ENCODE peak calls at places on chromosomes 3 and 15, in ten cellular contexts. H is choroid plexus epithelial cell, Q is GM13977, J is pancreas, I is heart left ventricle, R is IMR-90, Y is B cell, K is AG09319, C is AG04450, W is fibroblast of lung. L is an unnamed sample.

GRCh38 chr15:101308604-101309435 is 13.8 kb upstream of the SNRPA1 start:
- DNase-seq in H (no peak), Q (no peak), J (no peak), I (no peak), R (no peak), Y (no peak), K (no peak), C (no peak), W (no peak), L (no peak)

GRCh38 chr3:105359098-105359762 is 7.5 kb upstream of the ALCAM start:
- DNase-seq in H (peak), Q (no peak), J (no peak), I (no peak), R (peak), Y (no peak), K (no peak), C (no peak), W (peak), L (no peak)

GRCh38 chr3:58074997-58075396 is 66.8 kb downstream of the FLNB start:
- DNase-seq in H (no peak), Q (no peak), J (no peak), I (no peak), R (no peak), Y (no peak), K (no peak), C (no peak), W (no peak), L (no peak)

GRCh38 chr15:66115568-66116206 is 137.9 kb downstream of the MEGF11 start:
- DNase-seq in H (no peak), Q (no peak), J (no peak), I (no peak), R (no peak), Y (peak), K (no peak), C (no peak), W (no peak), L (no peak)

GRCh38 chr3:126512026-126512425 is 5.5 kb downstream of the UROC1 start:
- DNase-seq in H (no peak), Q (no peak), J (no peak), I (peak), R (no peak), Y (no peak), K (no peak), C (no peak), W (no peak), L (no peak)

GRCh38 chr3:143155756-143156155 is 36.2 kb downstream of the CHST2 start:
- DNase-seq in H (no peak), Q (no peak), J (no peak), I (no peak), R (no peak), Y (no peak), K (no peak), C (no peak), W (no peak), L (no peak)

GRCh38 chr3:172192830-172193415 is 153.5 kb downstream of the FNDC3B start:
- DNase-seq in H (no peak), Q (no peak), J (no peak), I (no peak), R (no peak), Y (no peak), K (no peak), C (no peak), W (no peak), L (no peak)

GRCh38 chr3:50436063-50436674 is 67.3 kb downstream of the CACNA2D2 start:
- DNase-seq in H (peak), Q (peak), J (peak), I (peak), R (peak), Y (peak), K (no peak), C (no peak), W (peak), L (peak)

GRCh38 chr15:96254168-96254567 is 76.3 kb upstream of the NR2F2 start:
- DNase-seq in H (peak), Q (no peak), J (no peak), I (no peak), R (no peak), Y (no peak), K (no peak), C (no peak), W (no peak), L (no peak)

GRCh38 chr15:75648156-75649000 is 666 bp downstream of the SNX33 start:
- DNase-seq in H (peak), Q (no peak), J (no peak), I (peak), R (no peak), Y (no peak), K (no peak), C (no peak), W (peak), L (no peak)

GRCh38 chr3:64161481-64161952 is 63.7 kb downstream of the PRICKLE2 start:
- DNase-seq in H (peak), Q (peak), J (no peak), I (no peak), R (no peak), Y (no peak), K (peak), C (no peak), W (peak), L (no peak)

GRCh38 chr3:197847866-197848401 is 56.9 kb downstream of the LRCH3 start:
- DNase-seq in H (peak), Q (peak), J (no peak), I (no peak), R (peak), Y (peak), K (no peak), C (no peak), W (peak), L (no peak)

GRCh38 chr3:108546692-108547091 is 36.3 kb upstream of the MYH15 start:
- DNase-seq in H (no peak), Q (no peak), J (no peak), I (no peak), R (no peak), Y (peak), K (no peak), C (no peak), W (no peak), L (no peak)

GRCh38 chr15:77548608-77549551 is 83.8 kb downstream of the LINGO1 start:
- DNase-seq in H (no peak), Q (no peak), J (no peak), I (peak), R (no peak), Y (no peak), K (no peak), C (no peak), W (no peak), L (no peak)

GRCh38 chr15:57321973-57322601 is 54.2 kb upstream of the CGNL1 start:
- DNase-seq in H (no peak), Q (no peak), J (no peak), I (no peak), R (no peak), Y (no peak), K (no peak), C (no peak), W (no peak), L (no peak)

GRCh38 chr3:184116017-184116416 is 19.1 kb upstream of the EIF2B5 start:
- DNase-seq in H (no peak), Q (no peak), J (no peak), I (no peak), R (no peak), Y (no peak), K (no peak), C (no peak), W (no peak), L (no peak)

GRCh38 chr15:38699633-38700230 is 135.1 kb upstream of the RASGRP1 start:
- DNase-seq in H (peak), Q (peak), J (peak), I (peak), R (peak), Y (peak), K (no peak), C (no peak), W (peak), L (peak)

GRCh38 chr15:31326729-31327673 is at the start of gene KLF13:
- DNase-seq in H (peak), Q (no peak), J (peak), I (peak), R (peak), Y (peak), K (peak), C (no peak), W (peak), L (no peak)

GRCh38 chr15:101067660-101068522 is 148.7 kb downstream of the LRRK1 start:
- DNase-seq in H (no peak), Q (no peak), J (no peak), I (peak), R (peak), Y (no peak), K (no peak), C (no peak), W (no peak), L (no peak)

GRCh38 chr3:149621218-149622005 is 36.4 kb downstream of the WWTR1 start:
- DNase-seq in H (peak), Q (no peak), J (no peak), I (no peak), R (peak), Y (no peak), K (peak), C (peak), W (peak), L (no peak)

GRCh38 chr3:187775549-187775948 is 30.3 kb upstream of the BCL6 start:
- DNase-seq in H (no peak), Q (no peak), J (no peak), I (no peak), R (no peak), Y (no peak), K (no peak), C (no peak), W (no peak), L (no peak)

GRCh38 chr15:58484794-58485600 is 53.2 kb downstream of the LIPC start:
- DNase-seq in H (no peak), Q (no peak), J (no peak), I (no peak), R (no peak), Y (no peak), K (no peak), C (no peak), W (no peak), L (peak)

GRCh38 chr15:69037977-69038376 is 23.5 kb downstream of the NOX5 start:
- DNase-seq in H (no peak), Q (no peak), J (no peak), I (no peak), R (no peak), Y (no peak), K (no peak), C (no peak), W (no peak), L (no peak)

GRCh38 chr3:187705164-187705563 is 2.8 kb upstream of the RTP2 start:
- DNase-seq in H (no peak), Q (no peak), J (no peak), I (no peak), R (peak), Y (no peak), K (no peak), C (no peak), W (no peak), L (no peak)

GRCh38 chr3:99118381-99118780 is 216.9 kb upstream of the DCBLD2 start:
- DNase-seq in H (no peak), Q (no peak), J (no peak), I (no peak), R (peak), Y (no peak), K (no peak), C (no peak), W (no peak), L (no peak)

GRCh38 chr15:97652041-97652440 is 308.5 kb upstream of the ARRDC4 start:
- DNase-seq in H (no peak), Q (no peak), J (no peak), I (no peak), R (no peak), Y (no peak), K (no peak), C (no peak), W (no peak), L (no peak)

GRCh38 chr3:156264771-156265170 is 144.4 kb downstream of the KCNAB1 start:
- DNase-seq in H (no peak), Q (no peak), J (no peak), I (no peak), R (peak), Y (no peak), K (no peak), C (no peak), W (no peak), L (no peak)

GRCh38 chr15:94032571-94032970 is 198.8 kb upstream of the MCTP2 start:
- DNase-seq in H (no peak), Q (no peak), J (no peak), I (no peak), R (no peak), Y (no peak), K (no peak), C (no peak), W (no peak), L (no peak)

GRCh38 chr3:184582583-184582982 is 21.0 kb downstream of the EPHB3 start:
- DNase-seq in H (peak), Q (no peak), J (no peak), I (peak), R (no peak), Y (no peak), K (no peak), C (no peak), W (no peak), L (no peak)

GRCh38 chr3:129470861-129471260 is 30.8 kb downstream of the IFT122 start:
- DNase-seq in H (no peak), Q (no peak), J (no peak), I (no peak), R (no peak), Y (no peak), K (no peak), C (no peak), W (no peak), L (no peak)

GRCh38 chr15:53665930-53666329 is 93.5 kb downstream of the WDR72 start:
- DNase-seq in H (no peak), Q (no peak), J (no peak), I (no peak), R (no peak), Y (no peak), K (no peak), C (no peak), W (no peak), L (no peak)
- TF ChIP-seq CTCF in H (peak), Q (no peak), J (peak), I (no peak), R (no peak), Y (no peak), K (no peak), C (no peak), W (no peak), L (no peak)

GRCh38 chr15:60255390-60255789 is 142.4 kb downstream of the ANXA2 start:
- DNase-seq in H (peak), Q (peak), J (no peak), I (no peak), R (no peak), Y (no peak), K (no peak), C (no peak), W (peak), L (no peak)
- TF ChIP-seq CTCF in H (no peak), Q (no peak), J (no peak), I (no peak), R (no peak), Y (no peak), K (no peak), C (no peak), W (no peak), L (no peak)

GRCh38 chr3:113828605-113829004 is 10.0 kb upstream of the GRAMD1C start:
- DNase-seq in H (no peak), Q (no peak), J (no peak), I (no peak), R (no peak), Y (peak), K (no peak), C (no peak), W (no peak), L (no peak)

GRCh38 chr3:113819866-113820265 is 18.7 kb upstream of the GRAMD1C start:
- DNase-seq in H (no peak), Q (no peak), J (no peak), I (no peak), R (no peak), Y (no peak), K (no peak), C (no peak), W (no peak), L (no peak)

GRCh38 chr3:113829576-113830354 is 8.8 kb upstream of the GRAMD1C start:
- DNase-seq in H (no peak), Q (no peak), J (no peak), I (no peak), R (no peak), Y (peak), K (no peak), C (no peak), W (peak), L (no peak)

DNA sequence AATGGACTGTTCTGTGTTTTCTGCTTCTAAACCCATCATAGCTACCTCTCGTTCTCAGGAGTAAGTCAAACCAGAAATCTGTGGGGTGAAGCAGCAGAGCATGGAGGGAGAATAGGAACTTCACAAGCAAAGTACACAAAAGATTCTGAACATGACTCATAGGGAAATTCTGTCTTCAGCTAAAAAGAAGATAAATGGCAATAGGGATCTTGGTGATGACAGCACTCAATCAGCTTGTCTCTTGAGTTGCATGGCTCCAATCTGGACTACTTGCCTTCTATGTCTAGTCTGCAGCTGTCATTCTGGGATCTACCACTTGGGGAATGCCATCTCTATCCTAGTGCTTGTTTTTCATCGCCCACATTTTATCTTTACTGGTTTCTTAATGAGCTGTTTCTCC is 13.5 kb upstream of the GRAMD1C start:
- DNase-seq in H (peak), Q (peak), J (no peak), I (no peak), R (peak), Y (peak), K (no peak), C (no peak), W (no peak), L (no peak)
- TF ChIP-seq CTCF in H (peak), Q (no peak), J (no peak), I (no peak), R (peak), Y (no peak), K (no peak), C (peak), W (peak), L (no peak)

DNA sequence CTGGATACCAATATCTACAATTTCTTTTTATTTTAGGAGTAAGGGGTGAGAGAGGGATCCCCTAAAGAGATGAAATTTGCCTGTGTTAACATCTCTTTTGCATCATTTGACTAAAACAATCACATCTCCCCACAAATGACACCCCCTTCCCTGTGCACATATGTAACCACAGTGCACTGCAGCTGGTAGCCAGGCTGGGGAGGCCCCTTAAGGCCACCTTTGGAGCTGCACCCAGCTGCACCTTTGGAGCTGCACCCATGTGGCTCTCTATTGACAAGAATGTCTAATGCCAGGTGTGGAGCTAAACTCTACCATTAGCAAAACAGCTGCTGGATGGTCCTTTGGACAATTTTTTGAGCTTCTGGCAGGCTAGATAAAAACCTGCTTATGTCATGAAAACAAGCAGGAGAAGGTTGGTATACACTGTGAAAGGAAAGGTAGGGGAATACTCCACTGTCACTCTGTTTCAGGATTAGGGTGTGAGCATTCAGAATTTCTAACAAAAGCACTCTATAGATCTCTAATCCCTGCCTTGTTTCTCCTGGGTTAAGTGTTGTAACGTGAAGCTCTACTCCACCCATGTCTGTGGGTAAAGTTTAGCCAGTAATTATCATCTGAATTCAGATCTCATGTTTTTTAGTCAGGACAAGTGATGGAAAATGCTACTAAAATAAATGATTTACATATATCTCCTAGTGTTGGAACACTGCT is 52.1 kb downstream of the TFG start:
- DNase-seq in H (no peak), Q (peak), J (no peak), I (no peak), R (no peak), Y (no peak), K (no peak), C (no peak), W (no peak), L (no peak)
- TF ChIP-seq CTCF in H (peak), Q (peak), J (no peak), I (no peak), R (no peak), Y (no peak), K (no peak), C (peak), W (no peak), L (no peak)

DNA sequence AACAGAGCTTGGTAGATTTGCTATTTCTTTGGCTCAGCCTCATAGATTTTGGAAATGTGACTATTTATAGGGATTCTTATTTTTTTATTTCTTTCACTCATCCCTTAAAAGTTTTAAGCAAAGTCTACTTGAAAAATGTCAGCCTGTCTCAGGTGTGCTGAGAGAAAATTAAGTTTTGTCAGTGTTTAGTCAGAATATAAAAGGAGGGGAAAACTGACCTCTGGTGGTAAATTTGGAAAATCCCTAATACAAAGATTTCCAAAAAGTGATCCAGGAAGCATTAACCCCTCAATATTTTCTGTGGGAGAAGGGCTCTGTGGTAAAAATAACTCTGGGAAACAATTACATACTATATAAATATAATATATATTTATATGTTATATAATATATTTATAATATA is 41.0 kb upstream of the FRMD4B start:
- DNase-seq in H (no peak), Q (no peak), J (no peak), I (no peak), R (no peak), Y (no peak), K (no peak), C (no peak), W (no peak), L (no peak)
- TF ChIP-seq CTCF in H (no peak), Q (no peak), J (no peak), I (no peak), R (no peak), Y (no peak), K (peak), C (peak), W (no peak), L (no peak)

GRCh38 chr3:16375891-16376290 is 110.9 kb downstream of the OXNAD1 start:
- DNase-seq in H (no peak), Q (no peak), J (no peak), I (no peak), R (no peak), Y (no peak), K (no peak), C (no peak), W (no peak), L (no peak)

GRCh38 chr3:16374047-16375019 is 109.3 kb downstream of the OXNAD1 start:
- DNase-seq in H (no peak), Q (no peak), J (no peak), I (no peak), R (no peak), Y (peak), K (no peak), C (no peak), W (no peak), L (no peak)

GRCh38 chr3:16372362-16373269 is 107.6 kb downstream of the OXNAD1 start:
- DNase-seq in H (no peak), Q (no peak), J (no peak), I (peak), R (no peak), Y (peak), K (no peak), C (no peak), W (no peak), L (no peak)

GRCh38 chr3:16370872-16371740 is 106.1 kb downstream of the OXNAD1 start:
- DNase-seq in H (peak), Q (peak), J (no peak), I (peak), R (peak), Y (peak), K (no peak), C (peak), W (peak), L (no peak)

DNA sequence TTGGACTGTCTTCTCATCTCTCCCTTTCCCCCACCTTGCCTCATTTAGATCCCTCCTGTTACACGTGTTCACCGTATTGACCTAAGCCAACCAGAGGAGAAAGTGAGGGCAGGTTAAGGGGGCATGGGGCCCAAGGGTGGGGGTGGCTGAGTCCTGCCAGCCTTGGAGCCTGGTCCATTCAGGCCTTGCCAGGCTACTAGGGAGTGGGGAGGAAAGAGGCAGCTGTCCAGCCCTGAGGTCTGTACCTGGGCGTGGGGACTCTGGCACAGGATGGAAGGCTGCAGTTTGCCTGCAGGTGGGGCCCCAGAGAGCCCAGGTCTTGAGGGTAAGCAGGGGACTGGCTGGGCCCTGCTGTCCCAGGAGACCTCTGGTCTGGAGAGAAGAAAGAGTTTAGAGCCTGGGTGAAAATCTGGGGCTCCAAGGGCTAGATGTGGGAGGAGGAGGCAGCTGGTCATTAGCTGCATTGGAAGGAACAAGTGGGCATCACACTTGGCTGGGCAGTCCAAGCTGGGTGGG is 108.3 kb downstream of the OXNAD1 start:
- DNase-seq in H (no peak), Q (no peak), J (no peak), I (no peak), R (no peak), Y (peak), K (no peak), C (no peak), W (no peak), L (no peak)
- TF ChIP-seq CTCF in H (no peak), Q (peak), J (no peak), I (no peak), R (no peak), Y (no peak), K (no peak), C (no peak), W (no peak), L (no peak)

GRCh38 chr3:180329187-180329586 is 272.8 kb upstream of the TTC14 start:
- DNase-seq in H (no peak), Q (peak), J (no peak), I (no peak), R (no peak), Y (no peak), K (no peak), C (no peak), W (no peak), L (no peak)
- TF ChIP-seq CTCF in H (no peak), Q (peak), J (no peak), I (no peak), R (no peak), Y (no peak), K (no peak), C (no peak), W (no peak), L (no peak)